ENCODE peak calls at places on chromosomes 11 and 22, in eight cellular contexts. One of them, this sample, is unnamed.
A peak's percentile ranks its signal among the peaks of the same experiment; 100 is the strongest.

GRCh38 chr11:116278076-116278475 is 494.7 kb downstream of the BUD13 start:
- DNase-seq in GM23338: no peak
- DNase-seq in MM.1S: no peak
- DNase-seq in pulmonary artery endothelial cell: no peak
- DNase-seq in kidney glomerular epithelial cell: no peak
- DNase-seq in fibroblast of villous mesenchyme: no peak
- DNase-seq in Calu3: no peak
- DNase-seq in CD8-positive, alpha-beta memory T cell: no peak
- DNase-seq in this sample: no peak

GRCh38 chr22:43561421-43562178 is 149.8 kb downstream of the MPPED1 start:
- DNase-seq in GM23338: no peak
- DNase-seq in MM.1S: no peak
- DNase-seq in pulmonary artery endothelial cell: no peak
- DNase-seq in kidney glomerular epithelial cell: no peak
- DNase-seq in fibroblast of villous mesenchyme: no peak
- DNase-seq in Calu3: no peak
- DNase-seq in CD8-positive, alpha-beta memory T cell: no peak
- DNase-seq in this sample: no peak

GRCh38 chr22:20810645-20811044 is 36.7 kb downstream of the SERPIND1 start:
- DNase-seq in GM23338: no peak
- DNase-seq in MM.1S: no peak
- DNase-seq in pulmonary artery endothelial cell: no peak
- DNase-seq in kidney glomerular epithelial cell: no peak
- DNase-seq in fibroblast of villous mesenchyme: no peak
- DNase-seq in Calu3: no peak
- DNase-seq in CD8-positive, alpha-beta memory T cell: no peak
- DNase-seq in this sample: no peak

GRCh38 chr11:120259241-120259640 is 19.3 kb downstream of the POU2F3 start:
- DNase-seq in GM23338: no peak
- DNase-seq in MM.1S: no peak
- DNase-seq in pulmonary artery endothelial cell: no peak
- DNase-seq in kidney glomerular epithelial cell: no peak
- DNase-seq in fibroblast of villous mesenchyme: no peak
- DNase-seq in Calu3: no peak
- DNase-seq in CD8-positive, alpha-beta memory T cell: no peak
- DNase-seq in this sample: no peak

GRCh38 chr11:32447252-32447651 is 11.9 kb upstream of the WT1 start:
- DNase-seq in GM23338: no peak
- DNase-seq in MM.1S: no peak
- DNase-seq in pulmonary artery endothelial cell: no peak
- DNase-seq in kidney glomerular epithelial cell: no peak
- DNase-seq in fibroblast of villous mesenchyme: no peak
- DNase-seq in Calu3: no peak
- DNase-seq in CD8-positive, alpha-beta memory T cell: no peak
- DNase-seq in this sample: no peak

GRCh38 chr11:18731949-18732821 is 6.2 kb upstream of the IGSF22 start:
- DNase-seq in GM23338: peak; percentile 56
- DNase-seq in MM.1S: peak; percentile 43
- DNase-seq in pulmonary artery endothelial cell: no peak
- DNase-seq in kidney glomerular epithelial cell: peak; percentile 35
- DNase-seq in fibroblast of villous mesenchyme: peak; percentile 45
- DNase-seq in Calu3: peak; percentile 68
- DNase-seq in CD8-positive, alpha-beta memory T cell: peak; percentile 42
- DNase-seq in this sample: peak; percentile 39

GRCh38 chr11:59173964-59174663 is 2.2 kb downstream of the DTX4 start:
- DNase-seq in GM23338: peak; percentile 86
- DNase-seq in MM.1S: no peak
- DNase-seq in pulmonary artery endothelial cell: no peak
- DNase-seq in kidney glomerular epithelial cell: peak; percentile 36
- DNase-seq in fibroblast of villous mesenchyme: peak; percentile 60
- DNase-seq in Calu3: peak; percentile 81
- DNase-seq in CD8-positive, alpha-beta memory T cell: no peak
- DNase-seq in this sample: peak; percentile 85

GRCh38 chr11:89922195-89922660 is at the start of gene TRIM49D1:
- DNase-seq in GM23338: no peak
- DNase-seq in MM.1S: no peak
- DNase-seq in pulmonary artery endothelial cell: no peak
- DNase-seq in kidney glomerular epithelial cell: no peak
- DNase-seq in fibroblast of villous mesenchyme: no peak
- DNase-seq in Calu3: no peak
- DNase-seq in CD8-positive, alpha-beta memory T cell: no peak
- DNase-seq in this sample: no peak

GRCh38 chr11:69209038-69209350 is 53.3 kb downstream of the SMIM38 start:
- DNase-seq in GM23338: no peak
- DNase-seq in MM.1S: no peak
- DNase-seq in pulmonary artery endothelial cell: no peak
- DNase-seq in kidney glomerular epithelial cell: no peak
- DNase-seq in fibroblast of villous mesenchyme: no peak
- DNase-seq in Calu3: no peak
- DNase-seq in CD8-positive, alpha-beta memory T cell: no peak
- DNase-seq in this sample: no peak

GRCh38 chr11:62337682-62338181 is 484 bp downstream of the ASRGL1 start:
- DNase-seq in GM23338: peak; percentile 68
- DNase-seq in MM.1S: no peak
- DNase-seq in pulmonary artery endothelial cell: no peak
- DNase-seq in kidney glomerular epithelial cell: no peak
- DNase-seq in fibroblast of villous mesenchyme: no peak
- DNase-seq in Calu3: peak; percentile 43
- DNase-seq in CD8-positive, alpha-beta memory T cell: no peak
- DNase-seq in this sample: peak; percentile 19

GRCh38 chr22:38424525-38425080 is 30.4 kb downstream of the KCNJ4 start:
- DNase-seq in GM23338: no peak
- DNase-seq in MM.1S: no peak
- DNase-seq in pulmonary artery endothelial cell: no peak
- DNase-seq in kidney glomerular epithelial cell: no peak
- DNase-seq in fibroblast of villous mesenchyme: no peak
- DNase-seq in Calu3: no peak
- DNase-seq in CD8-positive, alpha-beta memory T cell: no peak
- DNase-seq in this sample: no peak

GRCh38 chr22:37172266-37173245 is 15.5 kb downstream of the C1QTNF6 start:
- DNase-seq in GM23338: no peak
- DNase-seq in MM.1S: no peak
- DNase-seq in pulmonary artery endothelial cell: no peak
- DNase-seq in kidney glomerular epithelial cell: no peak
- DNase-seq in fibroblast of villous mesenchyme: no peak
- DNase-seq in Calu3: no peak
- DNase-seq in CD8-positive, alpha-beta memory T cell: no peak
- DNase-seq in this sample: no peak

GRCh38 chr11:8691601-8692000 is 9.0 kb downstream of the RPL27A start:
- DNase-seq in GM23338: no peak
- DNase-seq in MM.1S: no peak
- DNase-seq in pulmonary artery endothelial cell: no peak
- DNase-seq in kidney glomerular epithelial cell: no peak
- DNase-seq in fibroblast of villous mesenchyme: no peak
- DNase-seq in Calu3: no peak
- DNase-seq in CD8-positive, alpha-beta memory T cell: no peak
- DNase-seq in this sample: no peak

GRCh38 chr22:41919357-41920224 is 4.7 kb upstream of the SHISA8 start:
- DNase-seq in GM23338: peak; percentile 97
- DNase-seq in MM.1S: peak; percentile 31
- DNase-seq in pulmonary artery endothelial cell: no peak
- DNase-seq in kidney glomerular epithelial cell: no peak
- DNase-seq in fibroblast of villous mesenchyme: peak; percentile 17
- DNase-seq in Calu3: no peak
- DNase-seq in CD8-positive, alpha-beta memory T cell: no peak
- DNase-seq in this sample: no peak

GRCh38 chr11:73249304-73249703 is 22.8 kb upstream of the P2RY6 start:
- DNase-seq in GM23338: no peak
- DNase-seq in MM.1S: peak; percentile 97
- DNase-seq in pulmonary artery endothelial cell: no peak
- DNase-seq in kidney glomerular epithelial cell: peak; percentile 81
- DNase-seq in fibroblast of villous mesenchyme: no peak
- DNase-seq in Calu3: no peak
- DNase-seq in CD8-positive, alpha-beta memory T cell: no peak
- DNase-seq in this sample: no peak

This sample was measured in SJCRH30.